ENCODE peak calls at places on chromosomes 16 and 17, in six cellular contexts. W is H1, X is HepG2, Q is SK-N-SH, Z is K562, Y is GM12878. A is an unnamed sample.

GRCh38 chr17:50184611-50185398 is 16.6 kb downstream of the COL1A1 start:
- DNase-seq in W (no peak), X (no peak), Q (no peak), Z (peak; percentile 36), Y (no peak), A (peak; percentile 91)

GRCh38 chr17:32349503-32349853 is 479 bp upstream of the ZNF207 start:
- DNase-seq in W (no peak), X (no peak), Q (peak; percentile 27), Z (no peak), Y (no peak), A (no peak)

GRCh38 chr17:12907477-12907876 is 110.3 kb downstream of the ELAC2 start:
- DNase-seq in W (no peak), X (no peak), Q (no peak), Z (no peak), Y (no peak), A (no peak)

GRCh38 chr17:72351365-72351764 is 230.5 kb downstream of the SOX9 start:
- DNase-seq in W (no peak), X (no peak), Q (no peak), Z (no peak), Y (no peak), A (no peak)

GRCh38 chr17:40443196-40443987 is at the start of gene IGFBP4:
- DNase-seq in W (no peak), X (peak; percentile 69), Q (peak; percentile 92), Z (peak; percentile 91), Y (no peak), A (peak; percentile 51)

GRCh38 chr16:78896280-78896679 is 704.3 kb downstream of the MAF start:
- DNase-seq in W (no peak), X (no peak), Q (no peak), Z (no peak), Y (no peak), A (no peak)

GRCh38 chr17:50681260-50682200 is 26.2 kb downstream of the ANKRD40 start:
- DNase-seq in W (no peak), X (peak; percentile 69), Q (peak; percentile 94), Z (peak; percentile 73), Y (no peak), A (peak; percentile 30)

GRCh38 chr17:69588316-69588715 is 173.8 kb downstream of the MAP2K6 start:
- DNase-seq in W (no peak), X (no peak), Q (no peak), Z (no peak), Y (no peak), A (no peak)

GRCh38 chr17:81129711-81130367 is 35.5 kb upstream of the PVALEF start:
- DNase-seq in W (no peak), X (no peak), Q (no peak), Z (no peak), Y (no peak), A (no peak)

GRCh38 chr17:35257080-35257701 is 14.3 kb downstream of the SLFN5 start:
- DNase-seq in W (no peak), X (peak; percentile 7), Q (no peak), Z (no peak), Y (no peak), A (no peak)

GRCh38 chr16:13873835-13874438 is 46.0 kb upstream of the ERCC4 start:
- DNase-seq in W (no peak), X (peak; percentile 60), Q (peak; percentile 41), Z (no peak), Y (no peak), A (no peak)

GRCh38 chr16:86563489-86564345 is 2.9 kb upstream of the FOXC2 start:
- DNase-seq in W (no peak), X (peak; percentile 81), Q (peak; percentile 92), Z (peak; percentile 89), Y (peak; percentile 17), A (peak; percentile 68)

GRCh38 chr17:31128241-31128640 is 33.5 kb downstream of the NF1 start:
- DNase-seq in W (no peak), X (no peak), Q (no peak), Z (no peak), Y (no peak), A (no peak)

GRCh38 chr16:22614271-22614947 is 103.7 kb downstream of the NPIPB5 start:
- DNase-seq in W (no peak), X (peak; percentile 49), Q (no peak), Z (no peak), Y (no peak), A (no peak)

GRCh38 chr16:89741342-89742014 is 20.1 kb downstream of the ZNF276 start:
- DNase-seq in W (no peak), X (no peak), Q (no peak), Z (no peak), Y (no peak), A (no peak)

GRCh38 chr17:73553311-73553710 is 90.9 kb downstream of the SDK2 start:
- DNase-seq in W (no peak), X (no peak), Q (no peak), Z (no peak), Y (no peak), A (no peak)

GRCh38 chr17:56891751-56892150 is 22.1 kb downstream of the TRIM25 start:
- DNase-seq in W (no peak), X (no peak), Q (peak; percentile 52), Z (peak; percentile 42), Y (no peak), A (no peak)

GRCh38 chr17:79931517-79932309 is 92.5 kb upstream of the CBX4 start:
- DNase-seq in W (no peak), X (peak; percentile 91), Q (no peak), Z (no peak), Y (no peak), A (no peak)

GRCh38 chr16:112153-112840 is 26.2 kb downstream of the NPRL3 start:
- DNase-seq in W (no peak), X (no peak), Q (no peak), Z (no peak), Y (no peak), A (no peak)

GRCh38 chr16:17828012-17828411 is 357.3 kb upstream of the XYLT1 start:
- DNase-seq in W (no peak), X (no peak), Q (no peak), Z (no peak), Y (no peak), A (no peak)

GRCh38 chr16:29321000-29321393 is 85.5 kb downstream of the NPIPB11 start:
- DNase-seq in W (no peak), X (no peak), Q (no peak), Z (no peak), Y (no peak), A (no peak)

GRCh38 chr17:45277216-45277849 is 15.4 kb upstream of the SPATA32 start:
- DNase-seq in W (peak; percentile 84), X (peak; percentile 92), Q (peak; percentile 67), Z (peak; percentile 87), Y (peak; percentile 66), A (peak; percentile 90)

GRCh38 chr17:17181666-17182600 is 24.2 kb downstream of the PLD6 start:
- DNase-seq in W (no peak), X (no peak), Q (no peak), Z (no peak), Y (peak; percentile 64), A (no peak)

GRCh38 chr17:53950858-53951250 is 128.1 kb downstream of the KIF2B start:
- DNase-seq in W (no peak), X (no peak), Q (no peak), Z (no peak), Y (no peak), A (no peak)

GRCh38 chr17:78826836-78827509 is 13.6 kb downstream of the USP36 start:
- DNase-seq in W (no peak), X (no peak), Q (no peak), Z (no peak), Y (no peak), A (peak; percentile 92)

DNA sequence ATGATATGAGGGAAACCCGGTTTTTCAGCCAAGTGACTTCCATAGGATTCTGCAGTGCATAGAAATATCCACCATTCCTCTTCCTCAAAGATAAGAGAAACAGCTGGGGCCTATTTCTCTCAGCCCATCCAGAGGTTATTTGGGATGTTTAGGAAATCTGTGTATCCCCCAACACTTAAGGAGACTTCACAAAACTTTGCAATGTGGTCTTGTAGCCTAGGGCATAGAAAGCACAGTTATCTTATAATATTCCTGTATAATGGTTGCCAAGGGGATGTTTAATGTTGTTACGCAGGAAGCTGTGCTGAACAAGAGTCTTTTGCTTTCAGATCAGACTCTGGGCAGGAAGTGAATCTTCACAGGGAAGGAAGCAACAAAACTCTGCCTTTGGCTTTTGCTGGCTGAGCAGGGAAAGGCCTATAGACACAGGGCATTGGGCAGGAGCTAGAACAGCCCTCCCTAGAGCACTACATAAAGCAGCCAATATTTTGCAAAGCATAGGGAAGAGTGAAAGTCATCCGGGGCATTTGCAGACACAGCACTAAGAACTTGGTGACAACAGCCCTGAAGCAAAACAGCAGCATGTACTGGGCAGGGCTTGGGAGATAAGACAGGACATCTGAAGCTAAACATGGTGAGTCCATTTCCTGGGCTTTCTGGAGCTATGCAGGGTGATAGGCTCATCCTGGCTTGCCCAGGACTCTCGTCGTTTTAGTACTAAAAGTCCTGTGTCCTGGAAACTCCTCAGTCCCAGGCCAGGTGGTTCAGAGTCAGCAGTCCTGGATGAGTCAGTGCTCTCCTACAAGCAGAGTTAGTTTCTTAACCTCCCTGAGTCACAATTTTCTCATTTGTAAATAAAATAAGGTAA is 18.7 kb upstream of the BEAN1 start:
- DNase-seq in W (no peak), X (peak; percentile 93), Q (peak; percentile 49), Z (no peak), Y (no peak), A (peak; percentile 35)
- TF ChIP-seq GABPA in W (no peak), X (peak; percentile 38), Q (peak; percentile 76), Z (peak; percentile 79), Y (peak; percentile 79), A (peak; percentile 72)

DNA sequence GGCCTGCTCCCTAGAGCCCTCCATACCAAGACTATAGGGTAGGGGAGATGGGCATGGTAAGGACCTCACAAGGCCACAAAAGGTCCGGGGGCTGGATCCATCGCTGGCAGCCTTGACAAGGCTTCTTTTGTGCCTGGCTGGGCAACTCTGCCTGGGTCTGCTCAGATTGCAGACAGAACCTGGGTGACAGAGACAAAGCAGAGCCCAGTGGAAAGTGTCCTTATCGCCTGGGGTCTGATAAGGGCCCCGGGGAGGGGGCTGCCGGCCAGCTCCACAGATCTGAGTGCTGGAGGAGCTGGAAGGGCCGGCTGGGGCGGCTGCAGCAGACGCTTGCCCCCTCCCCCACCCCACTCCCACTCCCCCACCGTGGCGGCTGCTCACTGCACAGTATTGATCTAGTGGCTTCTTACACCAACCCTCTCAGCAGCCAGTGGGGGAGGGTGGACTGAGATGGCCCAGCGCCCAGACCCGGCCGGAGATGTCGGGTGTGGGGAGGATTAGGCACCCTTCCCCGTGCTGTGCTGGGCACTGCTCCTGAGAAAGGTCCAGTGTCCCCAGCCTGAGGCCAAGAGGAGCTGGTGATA is 7.2 kb downstream of the MMP15 start:
- DNase-seq in W (no peak), X (no peak), Q (peak; percentile 94), Z (peak; percentile 78), Y (no peak), A (no peak)
- H3K27ac ChIP-seq in W (no peak overlapping the region), X (peak overlapping the region; percentile 22), Q (no peak overlapping the region), Z (no peak overlapping the region), Y (no peak overlapping the region), A (no peak overlapping the region)

DNA sequence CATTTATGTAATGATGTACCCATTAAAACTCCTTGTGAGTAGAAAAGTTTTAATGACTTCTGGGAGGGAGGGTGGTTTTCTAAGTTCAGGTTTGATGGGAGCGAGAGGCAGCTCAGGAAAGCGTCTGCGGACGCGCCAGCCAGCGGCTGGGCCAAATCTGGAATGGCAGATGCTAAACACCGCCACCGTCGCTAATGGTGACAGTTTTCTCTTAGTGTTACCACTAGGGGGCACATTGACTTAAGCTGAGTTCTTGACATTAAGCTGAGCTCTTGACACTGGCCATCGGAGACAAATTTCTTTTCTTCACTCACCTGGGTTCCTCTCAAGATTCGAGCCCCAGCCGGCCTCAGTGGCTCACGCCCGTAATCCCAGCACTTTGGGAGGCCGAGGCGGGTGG is 6.7 kb downstream of the TRPV1 start:
- DNase-seq in W (no peak), X (peak; percentile 44), Q (peak; percentile 61), Z (peak; percentile 64), Y (no peak), A (peak; percentile 24)
- TF ChIP-seq GABPA in W (no peak), X (no peak), Q (no peak), Z (no peak), Y (no peak), A (no peak)

GRCh38 chr17:41773190-41773588 is 13.3 kb downstream of the JUP start:
- DNase-seq in W (no peak), X (peak; percentile 79), Q (peak; percentile 71), Z (peak; percentile 26), Y (no peak), A (no peak)
- H3K27ac ChIP-seq in W (no peak overlapping the region), X (peak overlapping the region; percentile 80), Q (no peak overlapping the region), Z (no peak overlapping the region), Y (no peak overlapping the region), A (no peak overlapping the region)